ENCODE peak calls at places on chromosomes 16 and 17, in five cellular contexts. D, N, O, Y and J are unnamed samples.

GRCh38 chr17:39547713-39548478 is 59.8 kb downstream of the NEUROD2 start:
- DNase-seq in Y (peak; percentile 70), D (peak; percentile 75), N (peak; percentile 9), O (peak; percentile 61), J (no peak)

GRCh38 chr17:74778960-74779359 is 2.8 kb upstream of the NAT9 start:
- DNase-seq in D (no peak), Y (no peak), O (no peak), N (no peak), J (no peak)

GRCh38 chr17:62965149-62965648 is 836 bp upstream of the TANC2 start:
- DNase-seq in O (no peak), N (no peak), Y (no peak), D (no peak), J (no peak)

GRCh38 chr16:17367932-17368331 is 102.8 kb downstream of the XYLT1 start:
- DNase-seq in D (no peak), N (no peak), O (no peak), Y (no peak), J (no peak)

GRCh38 chr16:55030944-55031343 is 100.3 kb downstream of the IRX5 start:
- DNase-seq in Y (no peak), D (no peak), N (no peak), O (no peak), J (no peak)

GRCh38 chr16:67357561-67357960 is 30.9 kb downstream of the LRRC36 start:
- DNase-seq in O (no peak), D (no peak), Y (no peak), N (no peak), J (no peak)

GRCh38 chr17:80385046-80385445 is 29.9 kb upstream of the ENDOV start:
- DNase-seq in O (no peak), D (no peak), Y (no peak), N (no peak), J (no peak)

GRCh38 chr16:20102521-20102920 is 28.8 kb upstream of the GPR139 start:
- DNase-seq in Y (no peak), O (no peak), D (no peak), N (no peak), J (no peak)

GRCh38 chr17:39283896-39284295 is 58.2 kb upstream of the STAC2 start:
- DNase-seq in Y (no peak), N (peak; percentile 56), D (no peak), O (no peak), J (no peak)

GRCh38 chr17:34314279-34314678 is 5.0 kb upstream of the CCL8 start:
- DNase-seq in N (peak; percentile 10), D (no peak), Y (no peak), O (no peak), J (no peak)

GRCh38 chr16:51404386-51404785 is 253.3 kb upstream of the SALL1 start:
- DNase-seq in O (no peak), D (no peak), Y (no peak), N (no peak), J (no peak)

GRCh38 chr17:68310141-68310540 is 18.8 kb downstream of the ARSG start:
- DNase-seq in D (no peak), Y (no peak), N (no peak), O (no peak), J (no peak)

GRCh38 chr16:22420606-22421135 is 46.3 kb upstream of the CDR2 start:
- DNase-seq in O (no peak), D (no peak), N (no peak), Y (no peak), J (no peak)
- H3K36me3 ChIP-seq in O (no peaks in the 10 kb centered on the region), D (no peaks in the 10 kb centered on the region), N (peaks cover 32% of the 10 kb centered on the region), Y (no peaks in the 10 kb centered on the region), J (peaks cover 12% of the 10 kb centered on the region)

DNA sequence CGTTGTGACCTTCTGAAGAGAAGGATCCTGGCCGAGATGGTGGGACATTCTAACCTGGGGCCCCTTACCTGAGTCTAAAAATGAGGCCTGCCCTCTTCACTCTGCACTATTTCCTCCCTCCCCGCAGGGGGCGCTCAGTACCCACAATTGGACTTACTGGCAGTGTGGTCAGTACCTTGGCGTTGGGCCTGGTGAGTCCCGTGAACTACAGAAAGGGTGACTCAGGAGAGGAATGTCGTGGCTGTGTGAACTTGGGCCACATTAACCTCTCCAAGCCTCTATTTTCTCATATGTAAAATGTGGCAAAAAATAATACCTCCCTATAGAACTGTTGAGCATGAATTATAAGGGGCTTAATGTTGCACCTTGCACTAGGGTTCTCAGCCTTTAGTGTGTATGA is 3.9 kb downstream of the RSAD1 start:
- DNase-seq in D (peak; percentile 98), O (peak; percentile 96), N (peak; percentile 94), Y (peak; percentile 96), J (peak; percentile 96)
- H3K36me3 ChIP-seq in D (no peaks in the 10 kb centered on the region), O (no peaks in the 10 kb centered on the region), N (peaks cover 39% of the 10 kb centered on the region), Y (no peaks in the 10 kb centered on the region), J (peaks cover 21% of the 10 kb centered on the region)

DNA sequence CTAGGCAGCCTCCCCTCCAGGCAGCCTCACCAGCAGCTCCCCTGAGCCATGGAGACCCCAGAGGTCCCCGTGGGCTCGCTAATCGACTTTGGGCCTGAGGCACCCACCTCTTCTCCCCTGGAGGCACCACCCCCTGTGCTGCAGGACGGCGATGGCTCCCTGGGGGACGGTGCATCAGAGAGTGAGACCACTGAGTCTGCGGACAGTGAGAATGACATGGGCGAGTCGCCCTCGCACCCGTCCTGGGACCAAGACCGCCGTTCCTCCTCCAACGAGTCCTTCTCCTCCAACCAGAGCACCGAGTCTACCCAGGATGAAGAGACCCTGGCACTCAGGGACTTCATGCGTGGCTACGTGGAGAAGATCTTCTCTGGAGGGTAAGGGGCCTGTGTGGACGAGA is 39.4 kb downstream of the KIAA0513 start:
- DNase-seq in N (no peak), Y (no peak), D (no peak), O (no peak), J (no peak)
- H3K36me3 ChIP-seq in N (peaks cover 12% of the 10 kb centered on the region), Y (no peaks in the 10 kb centered on the region), D (no peaks in the 10 kb centered on the region), O (no peaks in the 10 kb centered on the region), J (peaks cover 10% of the 10 kb centered on the region)

GRCh38 chr16:23497543-23497868 is 12.8 kb downstream of the GGA2 start:
- DNase-seq in O (no peak), N (no peak), D (no peak), Y (no peak), J (no peak)

GRCh38 chr16:23494188-23494587 is 16.1 kb downstream of the GGA2 start:
- DNase-seq in Y (no peak), D (no peak), O (no peak), N (no peak), J (no peak)

GRCh38 chr16:23498863-23499262 is 11.4 kb downstream of the GGA2 start:
- DNase-seq in O (no peak), N (no peak), D (no peak), Y (no peak), J (no peak)

GRCh38 chr16:23499801-23500200 is 10.5 kb downstream of the GGA2 start:
- DNase-seq in D (no peak), O (no peak), N (no peak), Y (no peak), J (no peak)

GRCh38 chr16:23496826-23497542 is 13.3 kb downstream of the GGA2 start:
- DNase-seq in D (no peak), N (peak; percentile 24), O (no peak), Y (peak; percentile 56), J (no peak)
- H3K36me3 ChIP-seq in D (no peaks in the 10 kb centered on the region), N (peaks cover 36% of the 10 kb centered on the region), O (no peaks in the 10 kb centered on the region), Y (no peaks in the 10 kb centered on the region), J (peaks cover 30% of the 10 kb centered on the region)

GRCh38 chr16:23453338-23454052 is 506 bp upstream of the COG7 start:
- DNase-seq in D (no peak), N (no peak), Y (no peak), O (no peak), J (no peak)

GRCh38 chr16:23448392-23448791 is 4.6 kb downstream of the COG7 start:
- DNase-seq in O (no peak), D (no peak), N (no peak), Y (no peak), J (no peak)

GRCh38 chr16:23452572-23453337 is at the start of gene COG7:
- DNase-seq in D (peak; percentile 82), O (peak; percentile 91), Y (peak; percentile 89), N (peak; percentile 69), J (peak; percentile 53)

DNA sequence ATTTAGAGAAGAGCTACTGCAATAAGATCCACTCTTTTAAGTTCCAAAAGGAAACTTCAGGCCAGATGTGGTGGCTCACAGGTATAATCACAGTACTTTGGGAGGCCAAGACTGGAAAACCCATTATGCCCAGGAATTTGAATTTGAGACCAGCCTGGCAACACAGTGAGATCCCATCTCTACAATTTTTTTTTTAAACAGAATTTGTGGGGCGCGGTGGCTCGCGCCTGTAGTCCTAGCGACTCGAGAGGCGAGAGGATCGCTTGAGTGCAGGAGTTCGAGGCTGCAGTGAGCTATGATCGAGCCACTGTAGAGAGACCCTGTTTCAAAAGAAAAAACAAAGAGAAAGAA is 793 bp downstream of the COG7 start:
- DNase-seq in O (no peak), D (no peak), Y (no peak), N (no peak), J (no peak)
- H3K36me3 ChIP-seq in O (no peaks in the 10 kb centered on the region), D (no peaks in the 10 kb centered on the region), Y (no peaks in the 10 kb centered on the region), N (no peaks in the 10 kb centered on the region), J (no peaks in the 10 kb centered on the region)

GRCh38 chr16:3519581-3519980 is 18.8 kb downstream of the CLUAP1 start:
- DNase-seq in Y (no peak), N (no peak), D (no peak), O (no peak), J (no peak)

GRCh38 chr16:3518292-3518982 is 17.6 kb downstream of the CLUAP1 start:
- DNase-seq in N (no peak), D (peak; percentile 17), O (no peak), Y (no peak), J (no peak)

GRCh38 chr16:3518983-3519343 is 18.2 kb downstream of the CLUAP1 start:
- DNase-seq in N (no peak), D (peak; percentile 38), O (no peak), Y (no peak), J (no peak)

GRCh38 chr16:3520861-3521260 is 20.1 kb downstream of the CLUAP1 start:
- DNase-seq in O (no peak), D (peak; percentile 10), N (no peak), Y (no peak), J (no peak)

GRCh38 chr16:3520398-3520797 is 19.6 kb downstream of the CLUAP1 start:
- DNase-seq in Y (no peak), D (no peak), N (no peak), O (no peak), J (no peak)
- H3K36me3 ChIP-seq in Y (no peaks in the 10 kb centered on the region), D (no peaks in the 10 kb centered on the region), N (peaks cover 45% of the 10 kb centered on the region), O (no peaks in the 10 kb centered on the region), J (peaks cover 24% of the 10 kb centered on the region)

GRCh38 chr16:31727553-31727952 is 146.1 kb upstream of the ZNF267 start:
- DNase-seq in D (no peak), N (no peak), Y (no peak), O (no peak), J (no peak)
- H3K36me3 ChIP-seq in D (no peaks in the 10 kb centered on the region), N (peaks cover 56% of the 10 kb centered on the region), Y (no peaks in the 10 kb centered on the region), O (no peaks in the 10 kb centered on the region), J (peaks cover 18% of the 10 kb centered on the region)

DNA sequence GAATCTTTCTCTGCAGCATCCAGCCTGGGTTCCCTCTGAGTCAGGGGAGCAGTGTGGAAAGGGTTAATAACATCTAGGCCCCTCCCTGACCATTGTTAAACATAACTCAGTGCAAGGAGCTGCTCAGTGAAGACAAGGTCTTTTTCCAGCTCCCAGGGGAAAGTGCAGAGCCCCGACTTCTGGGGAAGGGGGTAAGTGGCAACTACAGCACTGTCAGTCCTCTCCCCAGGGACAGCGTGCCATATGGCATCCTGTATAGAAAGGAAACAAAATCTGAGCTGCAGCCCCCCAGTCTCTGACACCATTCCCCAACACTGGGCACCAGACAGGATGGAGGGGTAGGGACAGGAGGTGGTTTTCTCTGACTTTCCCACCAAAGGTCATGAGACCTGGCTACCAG is 7.8 kb downstream of the MRPL27 start:
- DNase-seq in Y (no peak), D (no peak), O (peak; percentile 9), N (no peak), J (no peak)
- H3K36me3 ChIP-seq in Y (no peaks in the 10 kb centered on the region), D (peaks cover 5% of the 10 kb centered on the region), O (no peaks in the 10 kb centered on the region), N (peaks cover 48% of the 10 kb centered on the region), J (peaks cover 42% of the 10 kb centered on the region)

GRCh38 chr17:65542067-65542466 is 19.4 kb downstream of the AXIN2 start:
- DNase-seq in N (no peak), O (no peak), D (no peak), Y (no peak), J (no peak)
- H3K36me3 ChIP-seq in N (peaks cover 21% of the 10 kb centered on the region), O (no peaks in the 10 kb centered on the region), D (no peaks in the 10 kb centered on the region), Y (no peaks in the 10 kb centered on the region), J (peaks cover 11% of the 10 kb centered on the region)